ENCODE peak calls at places on chromosome 14, in ten cellular contexts. One of them, this sample, is unnamed.

GRCh38 chr14:63404906-63405305 is 86.2 kb upstream of the GPHB5 start:
- DNase-seq in left lung: no peak
- DNase-seq in CD8-positive, alpha-beta T cell: no peak
- DNase-seq in lower leg skin: no peak
- DNase-seq in tibial artery: no peak
- DNase-seq in fibroblast of mammary gland: no peak
- DNase-seq in NB4: no peak
- DNase-seq in PC-3: peak
- DNase-seq in hepatocyte: peak
- DNase-seq in K562: no peak
- DNase-seq in this sample: no peak

GRCh38 chr14:53458368-53458814 is 305.3 kb upstream of the DDHD1 start:
- DNase-seq in left lung: no peak
- DNase-seq in CD8-positive, alpha-beta T cell: no peak
- DNase-seq in lower leg skin: no peak
- DNase-seq in tibial artery: no peak
- DNase-seq in fibroblast of mammary gland: peak
- DNase-seq in NB4: no peak
- DNase-seq in PC-3: peak
- DNase-seq in hepatocyte: no peak
- DNase-seq in K562: no peak
- DNase-seq in this sample: no peak

GRCh38 chr14:68168460-68169109 is 349.0 kb downstream of the RAD51B start:
- DNase-seq in left lung: no peak
- DNase-seq in CD8-positive, alpha-beta T cell: no peak
- DNase-seq in lower leg skin: no peak
- DNase-seq in tibial artery: no peak
- DNase-seq in fibroblast of mammary gland: no peak
- DNase-seq in NB4: no peak
- DNase-seq in PC-3: no peak
- DNase-seq in hepatocyte: no peak
- DNase-seq in K562: no peak
- DNase-seq in this sample: no peak

GRCh38 chr14:60721331-60722162 is 2.6 kb downstream of the SIX4 start:
- DNase-seq in left lung: peak
- DNase-seq in CD8-positive, alpha-beta T cell: peak
- DNase-seq in lower leg skin: no peak
- DNase-seq in tibial artery: peak
- DNase-seq in fibroblast of mammary gland: peak
- DNase-seq in NB4: peak
- DNase-seq in PC-3: peak
- DNase-seq in hepatocyte: peak
- DNase-seq in K562: peak
- DNase-seq in this sample: peak

GRCh38 chr14:68686212-68686478 is 106.7 kb downstream of the ZFP36L1 start:
- DNase-seq in left lung: no peak
- DNase-seq in CD8-positive, alpha-beta T cell: no peak
- DNase-seq in lower leg skin: no peak
- DNase-seq in tibial artery: no peak
- DNase-seq in fibroblast of mammary gland: no peak
- DNase-seq in NB4: no peak
- DNase-seq in PC-3: no peak
- DNase-seq in hepatocyte: no peak
- DNase-seq in K562: no peak
- DNase-seq in this sample: no peak

GRCh38 chr14:79841433-79841832 is 369.9 kb downstream of the DIO2 start:
- DNase-seq in left lung: no peak
- DNase-seq in CD8-positive, alpha-beta T cell: no peak
- DNase-seq in lower leg skin: no peak
- DNase-seq in tibial artery: no peak
- DNase-seq in fibroblast of mammary gland: no peak
- DNase-seq in NB4: no peak
- DNase-seq in PC-3: no peak
- DNase-seq in hepatocyte: no peak
- DNase-seq in K562: no peak
- DNase-seq in this sample: no peak

GRCh38 chr14:94395900-94396574 is 7.6 kb upstream of the SERPINA1 start:
- DNase-seq in left lung: no peak
- DNase-seq in CD8-positive, alpha-beta T cell: no peak
- DNase-seq in lower leg skin: no peak
- DNase-seq in tibial artery: no peak
- DNase-seq in fibroblast of mammary gland: no peak
- DNase-seq in NB4: no peak
- DNase-seq in PC-3: no peak
- DNase-seq in hepatocyte: peak
- DNase-seq in K562: no peak
- DNase-seq in this sample: no peak

GRCh38 chr14:105499256-105500035 is 8.4 kb downstream of the TEDC1 start:
- DNase-seq in left lung: peak
- DNase-seq in CD8-positive, alpha-beta T cell: no peak
- DNase-seq in lower leg skin: no peak
- DNase-seq in tibial artery: peak
- DNase-seq in fibroblast of mammary gland: no peak
- DNase-seq in NB4: no peak
- DNase-seq in PC-3: no peak
- DNase-seq in hepatocyte: no peak
- DNase-seq in K562: no peak
- DNase-seq in this sample: no peak

GRCh38 chr14:68689426-68689825 is 103.4 kb downstream of the ZFP36L1 start:
- DNase-seq in left lung: no peak
- DNase-seq in CD8-positive, alpha-beta T cell: no peak
- DNase-seq in lower leg skin: no peak
- DNase-seq in tibial artery: peak
- DNase-seq in fibroblast of mammary gland: no peak
- DNase-seq in NB4: no peak
- DNase-seq in PC-3: no peak
- DNase-seq in hepatocyte: no peak
- DNase-seq in K562: no peak
- DNase-seq in this sample: peak

GRCh38 chr14:50333010-50333409 is 20.9 kb downstream of the DMAC2L start:
- DNase-seq in left lung: no peak
- DNase-seq in CD8-positive, alpha-beta T cell: no peak
- DNase-seq in lower leg skin: no peak
- DNase-seq in tibial artery: no peak
- DNase-seq in fibroblast of mammary gland: peak
- DNase-seq in NB4: peak
- DNase-seq in PC-3: peak
- DNase-seq in hepatocyte: no peak
- DNase-seq in K562: no peak
- DNase-seq in this sample: no peak

GRCh38 chr14:22524105-22524783 is 64.8 kb downstream of the DAD1 start:
- DNase-seq in left lung: no peak
- DNase-seq in CD8-positive, alpha-beta T cell: peak
- DNase-seq in lower leg skin: no peak
- DNase-seq in tibial artery: no peak
- DNase-seq in fibroblast of mammary gland: no peak
- DNase-seq in NB4: no peak
- DNase-seq in PC-3: no peak
- DNase-seq in hepatocyte: no peak
- DNase-seq in K562: no peak
- DNase-seq in this sample: no peak

GRCh38 chr14:22526210-22526609 is 62.8 kb downstream of the DAD1 start:
- DNase-seq in left lung: no peak
- DNase-seq in CD8-positive, alpha-beta T cell: no peak
- DNase-seq in lower leg skin: no peak
- DNase-seq in tibial artery: no peak
- DNase-seq in fibroblast of mammary gland: no peak
- DNase-seq in NB4: no peak
- DNase-seq in PC-3: no peak
- DNase-seq in hepatocyte: no peak
- DNase-seq in K562: no peak
- DNase-seq in this sample: no peak

GRCh38 chr14:22530101-22530500 is 58.9 kb downstream of the DAD1 start:
- DNase-seq in left lung: no peak
- DNase-seq in CD8-positive, alpha-beta T cell: no peak
- DNase-seq in lower leg skin: no peak
- DNase-seq in tibial artery: no peak
- DNase-seq in fibroblast of mammary gland: no peak
- DNase-seq in NB4: no peak
- DNase-seq in PC-3: no peak
- DNase-seq in hepatocyte: no peak
- DNase-seq in K562: no peak
- DNase-seq in this sample: no peak

GRCh38 chr14:22524784-22525161 is 64.3 kb downstream of the DAD1 start:
- DNase-seq in left lung: no peak
- DNase-seq in CD8-positive, alpha-beta T cell: no peak
- DNase-seq in lower leg skin: no peak
- DNase-seq in tibial artery: no peak
- DNase-seq in fibroblast of mammary gland: peak
- DNase-seq in NB4: no peak
- DNase-seq in PC-3: peak
- DNase-seq in hepatocyte: no peak
- DNase-seq in K562: no peak
- DNase-seq in this sample: no peak

GRCh38 chr14:22526744-22527143 is 62.3 kb downstream of the DAD1 start:
- DNase-seq in left lung: no peak
- DNase-seq in CD8-positive, alpha-beta T cell: no peak
- DNase-seq in lower leg skin: no peak
- DNase-seq in tibial artery: no peak
- DNase-seq in fibroblast of mammary gland: no peak
- DNase-seq in NB4: no peak
- DNase-seq in PC-3: no peak
- DNase-seq in hepatocyte: no peak
- DNase-seq in K562: no peak
- DNase-seq in this sample: no peak
- H3K4me3 ChIP-seq in left lung: no peak
- H3K4me3 ChIP-seq in CD8-positive, alpha-beta T cell: peak
- H3K4me3 ChIP-seq in lower leg skin: no peak
- H3K4me3 ChIP-seq in tibial artery: no peak
- H3K4me3 ChIP-seq in fibroblast of mammary gland: no peak
- H3K4me3 ChIP-seq in NB4: no peak
- H3K4me3 ChIP-seq in PC-3: no peak
- H3K4me3 ChIP-seq in hepatocyte: no peak
- H3K4me3 ChIP-seq in K562: no peak
- H3K4me3 ChIP-seq in this sample: no peak

GRCh38 chr14:30332374-30332773 is 226.6 kb upstream of the G2E3 start:
- DNase-seq in left lung: no peak
- DNase-seq in CD8-positive, alpha-beta T cell: no peak
- DNase-seq in lower leg skin: no peak
- DNase-seq in tibial artery: no peak
- DNase-seq in fibroblast of mammary gland: no peak
- DNase-seq in NB4: no peak
- DNase-seq in PC-3: no peak
- DNase-seq in hepatocyte: no peak
- DNase-seq in K562: no peak
- DNase-seq in this sample: no peak

GRCh38 chr14:30331030-30331429 is 227.9 kb upstream of the G2E3 start:
- DNase-seq in left lung: no peak
- DNase-seq in CD8-positive, alpha-beta T cell: no peak
- DNase-seq in lower leg skin: no peak
- DNase-seq in tibial artery: no peak
- DNase-seq in fibroblast of mammary gland: no peak
- DNase-seq in NB4: no peak
- DNase-seq in PC-3: no peak
- DNase-seq in hepatocyte: no peak
- DNase-seq in K562: no peak
- DNase-seq in this sample: no peak

GRCh38 chr14:30333934-30334333 is 225.0 kb upstream of the G2E3 start:
- DNase-seq in left lung: no peak
- DNase-seq in CD8-positive, alpha-beta T cell: no peak
- DNase-seq in lower leg skin: no peak
- DNase-seq in tibial artery: no peak
- DNase-seq in fibroblast of mammary gland: peak
- DNase-seq in NB4: no peak
- DNase-seq in PC-3: peak
- DNase-seq in hepatocyte: no peak
- DNase-seq in K562: no peak
- DNase-seq in this sample: no peak

GRCh38 chr14:30330452-30330851 is 228.5 kb upstream of the G2E3 start:
- DNase-seq in left lung: no peak
- DNase-seq in CD8-positive, alpha-beta T cell: no peak
- DNase-seq in lower leg skin: no peak
- DNase-seq in tibial artery: no peak
- DNase-seq in fibroblast of mammary gland: peak
- DNase-seq in NB4: peak
- DNase-seq in PC-3: peak
- DNase-seq in hepatocyte: no peak
- DNase-seq in K562: peak
- DNase-seq in this sample: no peak
- TF ChIP-seq CTCF in left lung: peak
- TF ChIP-seq CTCF in CD8-positive, alpha-beta T cell: no peak
- TF ChIP-seq CTCF in lower leg skin: no peak
- TF ChIP-seq CTCF in tibial artery: no peak
- TF ChIP-seq CTCF in fibroblast of mammary gland: peak
- TF ChIP-seq CTCF in NB4: peak
- TF ChIP-seq CTCF in PC-3: peak
- TF ChIP-seq CTCF in hepatocyte: peak
- TF ChIP-seq CTCF in K562: peak
- TF ChIP-seq CTCF in this sample: peak

DNA sequence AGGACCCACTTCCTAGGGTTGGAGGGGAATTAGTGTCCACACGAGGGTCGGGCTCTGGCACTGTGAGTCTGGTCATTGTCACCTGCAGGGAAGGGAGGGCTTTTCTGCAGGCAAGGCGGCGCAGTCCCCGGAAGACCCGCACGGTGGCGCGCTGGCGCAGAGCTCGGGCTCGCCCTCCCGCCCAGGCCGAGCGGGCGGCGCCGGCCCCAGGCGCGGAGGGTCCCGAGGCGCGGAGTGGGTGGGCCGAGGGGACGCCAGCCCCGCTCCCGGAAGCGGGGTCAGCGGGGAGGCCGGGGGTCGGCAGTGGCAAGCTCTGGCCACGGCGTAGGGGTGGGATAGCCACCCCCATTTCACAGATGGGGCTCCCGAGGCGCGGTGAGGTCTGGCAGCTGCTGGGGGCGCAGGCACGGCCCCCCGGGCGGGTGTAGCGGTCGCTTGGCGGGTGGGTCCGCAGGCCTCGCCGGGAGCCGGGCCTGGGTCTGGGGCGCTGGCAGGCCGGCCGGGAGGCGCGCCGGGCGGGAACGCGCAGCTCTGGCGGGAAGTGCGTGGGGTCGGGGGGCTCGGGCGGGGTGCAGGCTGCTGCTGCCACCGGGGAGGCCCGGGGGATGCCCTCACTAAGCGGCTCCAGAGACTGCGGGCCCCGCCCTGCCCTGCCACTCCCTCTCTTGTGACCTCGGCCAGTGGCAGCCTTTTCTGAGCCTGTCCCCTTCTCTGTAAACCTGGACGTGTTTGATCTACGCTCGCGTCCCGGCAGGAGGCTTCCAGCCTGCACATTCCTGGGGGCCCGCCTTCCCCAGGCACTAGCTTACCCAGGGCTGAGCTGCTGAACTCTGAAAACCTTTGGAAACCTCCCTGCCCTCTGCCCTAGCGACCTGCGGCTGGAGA is 46.1 kb downstream of the CYP46A1 start:
- DNase-seq in left lung: peak
- DNase-seq in CD8-positive, alpha-beta T cell: peak
- DNase-seq in lower leg skin: no peak
- DNase-seq in tibial artery: peak
- DNase-seq in fibroblast of mammary gland: peak
- DNase-seq in NB4: peak
- DNase-seq in PC-3: peak
- DNase-seq in hepatocyte: peak
- DNase-seq in K562: peak
- DNase-seq in this sample: peak
- H3K4me3 ChIP-seq in left lung: peak
- H3K4me3 ChIP-seq in CD8-positive, alpha-beta T cell: no peak
- H3K4me3 ChIP-seq in lower leg skin: no peak
- H3K4me3 ChIP-seq in tibial artery: peak
- H3K4me3 ChIP-seq in fibroblast of mammary gland: peak
- H3K4me3 ChIP-seq in NB4: no peak
- H3K4me3 ChIP-seq in PC-3: peak
- H3K4me3 ChIP-seq in hepatocyte: peak
- H3K4me3 ChIP-seq in K562: no peak
- H3K4me3 ChIP-seq in this sample: peak

GRCh38 chr14:98766818-98767217 is 505.2 kb downstream of the BCL11B start:
- DNase-seq in left lung: no peak
- DNase-seq in CD8-positive, alpha-beta T cell: no peak
- DNase-seq in lower leg skin: peak
- DNase-seq in tibial artery: no peak
- DNase-seq in fibroblast of mammary gland: no peak
- DNase-seq in NB4: peak
- DNase-seq in PC-3: no peak
- DNase-seq in hepatocyte: peak
- DNase-seq in K562: no peak
- DNase-seq in this sample: no peak
- TF ChIP-seq CTCF in left lung: no peak
- TF ChIP-seq CTCF in CD8-positive, alpha-beta T cell: no peak
- TF ChIP-seq CTCF in lower leg skin: no peak
- TF ChIP-seq CTCF in tibial artery: no peak
- TF ChIP-seq CTCF in fibroblast of mammary gland: no peak
- TF ChIP-seq CTCF in NB4: no peak
- TF ChIP-seq CTCF in PC-3: no peak
- TF ChIP-seq CTCF in hepatocyte: no peak
- TF ChIP-seq CTCF in K562: no peak
- TF ChIP-seq CTCF in this sample: no peak